ENCODE peak calls at places on chromosome 11, in four cellular contexts. X, O, U and N are unnamed samples.
A peak's percentile ranks its signal among the peaks of the same experiment; 100 is the strongest.

GRCh38 chr11:41784513-41785335 is 325.3 kb upstream of the LRRC4C start:
- DNase-seq in X (no peak), U (no peak), O (no peak), N (no peak)

GRCh38 chr11:8732748-8733241 is 50.2 kb downstream of the RPL27A start:
- DNase-seq in X (no peak), U (no peak), O (no peak), N (no peak)

GRCh38 chr11:120139316-120140069 is 1.6 kb upstream of the TRIM29 start:
- DNase-seq in X (no peak), O (no peak), U (no peak), N (no peak)

GRCh38 chr11:70504246-70505020 is 106.1 kb downstream of the CTTN start:
- DNase-seq in X (no peak), U (no peak), O (no peak), N (no peak)

GRCh38 chr11:31001432-31001831 is 368.1 kb downstream of the DCDC1 start:
- DNase-seq in O (no peak), U (no peak), X (no peak), N (no peak)

GRCh38 chr11:70312401-70313357 is 42.2 kb downstream of the PPFIA1 start:
- DNase-seq in X (peak; percentile 81), U (no peak), O (no peak), N (no peak)

GRCh38 chr11:2443881-2444300 is 423 bp downstream of the TRPM5 start:
- DNase-seq in U (no peak), X (no peak), O (no peak), N (no peak)

GRCh38 chr11:27416568-27417176 is 53.7 kb upstream of the CCDC34 start:
- DNase-seq in O (no peak), X (no peak), U (no peak), N (no peak)

GRCh38 chr11:130995266-130995665 is 79.0 kb upstream of the SNX19 start:
- DNase-seq in X (no peak), U (no peak), O (no peak), N (no peak)

GRCh38 chr11:35487532-35488078 is 37.8 kb downstream of the PAMR1 start:
- DNase-seq in O (peak; percentile 7), U (no peak), X (no peak), N (peak; percentile 39)

GRCh38 chr11:67265633-67266423 is 445 bp upstream of the GRK2 start:
- DNase-seq in U (no peak), X (peak; percentile 91), O (peak; percentile 44), N (peak; percentile 92)

GRCh38 chr11:67266424-67267187 is at the start of gene GRK2:
- DNase-seq in X (no peak), U (no peak), O (no peak), N (no peak)

GRCh38 chr11:67268684-67269268 is 2.5 kb downstream of the GRK2 start:
- DNase-seq in O (no peak), U (no peak), X (no peak), N (no peak)

GRCh38 chr11:67268036-67268683 is 1.9 kb downstream of the GRK2 start:
- DNase-seq in U (peak; percentile 78), O (no peak), X (no peak), N (no peak)

DNA sequence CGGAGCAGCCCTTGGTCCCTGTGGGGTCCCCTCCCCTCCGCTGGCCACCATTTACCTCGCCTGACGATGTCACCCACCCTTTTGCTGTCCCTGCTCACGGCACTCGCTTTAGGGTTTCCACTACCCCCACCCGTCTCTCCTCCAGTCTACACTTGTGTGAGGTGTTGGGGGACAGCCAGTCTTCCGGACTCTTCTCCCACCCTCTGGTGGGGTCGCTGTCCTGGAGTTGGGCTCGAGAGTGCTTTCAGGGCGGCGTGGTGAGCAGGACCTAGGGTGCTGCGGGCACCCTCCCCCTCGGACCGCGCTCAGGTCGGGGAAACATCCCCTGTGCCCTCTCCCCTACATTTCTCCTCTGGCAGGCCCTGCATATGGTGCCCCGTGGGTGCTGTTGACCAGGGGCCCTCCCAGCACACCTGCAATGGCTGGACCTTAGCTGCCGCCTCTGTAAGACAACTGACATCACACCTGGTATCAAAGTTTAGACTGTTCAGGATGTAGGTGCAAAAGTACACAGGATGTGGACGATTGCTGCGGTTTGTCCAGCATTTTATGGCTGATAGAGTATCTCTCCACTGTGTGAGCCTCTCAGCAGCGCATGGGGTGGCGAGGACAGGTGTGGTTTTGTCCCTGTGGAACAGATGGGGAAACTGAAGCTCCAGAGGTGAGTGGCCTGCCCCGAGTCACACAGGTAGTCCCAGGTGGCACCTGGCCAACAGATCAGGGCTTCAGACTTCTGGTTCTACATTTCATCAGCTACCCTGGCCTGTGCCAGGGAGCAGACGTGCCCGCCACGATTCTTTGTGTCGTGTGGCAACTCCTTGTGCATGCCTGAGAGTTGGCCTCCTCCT is 1.1 kb downstream of the GRK2 start:
- DNase-seq in X (peak; percentile 37), U (no peak), O (peak; percentile 61), N (no peak)
- TF ChIP-seq JUND in X (no peak), U (no peak), O (peak; percentile 43), N (no peak)

GRCh38 chr11:18617688-18618340 is 16.3 kb downstream of the SPTY2D1 start:
- DNase-seq in U (peak; percentile 15), X (no peak), O (no peak), N (no peak)
- TF ChIP-seq CREB1 in U (no peak), X (no peak), O (no peak), N (no peak)

GRCh38 chr11:726278-726915 is 20.4 kb downstream of the EPS8L2 start:
- DNase-seq in O (no peak), U (no peak), X (peak; percentile 91), N (peak; percentile 74)
- TF ChIP-seq JUND in O (no peak), U (no peak), X (no peak), N (no peak)

GRCh38 chr11:61114913-61115312 is 12.6 kb downstream of the CD5 start:
- DNase-seq in X (no peak), O (no peak), U (no peak), N (no peak)

GRCh38 chr11:61118406-61118805 is 16.1 kb downstream of the CD5 start:
- DNase-seq in O (no peak), X (no peak), U (no peak), N (no peak)

GRCh38 chr11:61115498-61116224 is 13.4 kb downstream of the CD5 start:
- DNase-seq in U (no peak), O (no peak), X (no peak), N (no peak)

GRCh38 chr11:61118004-61118403 is 15.7 kb downstream of the CD5 start:
- DNase-seq in O (no peak), X (no peak), U (no peak), N (no peak)

GRCh38 chr11:61116426-61117214 is 14.3 kb downstream of the CD5 start:
- DNase-seq in U (no peak), O (no peak), X (no peak), N (no peak)
- TF ChIP-seq CREB1 in U (no peak), O (no peak), X (no peak), N (no peak)